ENCODE peak calls at places on chromosomes 5 and 9, in four cellular contexts. C is gastrocnemius medialis, X is transverse colon, K is esophagus muscularis mucosa. Q is an unnamed sample.
A peak's percentile ranks its signal among the peaks of the same experiment; 100 is the strongest.

GRCh38 chr9:133351908-133352634 is 4.1 kb downstream of the RPL7A start:
- DNase-seq in C (no peak), X (no peak), K (no peak), Q (no peak)

GRCh38 chr5:71695069-71695468 is 24.0 kb upstream of the CARTPT start:
- DNase-seq in X (no peak), K (no peak), C (no peak), Q (no peak)

GRCh38 chr5:59093329-59093728 is 510.5 kb downstream of the RAB3C start:
- DNase-seq in C (no peak), K (no peak), X (no peak), Q (no peak)

GRCh38 chr9:34408173-34408572 is 31.5 kb upstream of the MYORG start:
- DNase-seq in X (no peak), C (no peak), K (no peak), Q (no peak)

GRCh38 chr5:179237770-179238627 is 107.3 kb downstream of the ADAMTS2 start:
- DNase-seq in X (peak; percentile 3), K (no peak), C (no peak), Q (no peak)

GRCh38 chr5:144484124-144484897 is 313.6 kb downstream of the KCTD16 start:
- DNase-seq in X (no peak), C (no peak), K (no peak), Q (no peak)

GRCh38 chr9:98860871-98861293 is 53.4 kb downstream of the GALNT12 start:
- DNase-seq in C (peak; percentile 25), X (peak; percentile 44), K (peak; percentile 97), Q (peak; percentile 84)

GRCh38 chr9:89922099-89922498 is 317.3 kb downstream of the GADD45G start:
- DNase-seq in C (no peak), K (no peak), X (no peak), Q (no peak)

GRCh38 chr5:176929654-176930053 is 30.5 kb upstream of the HK3 start:
- DNase-seq in K (no peak), X (no peak), C (no peak), Q (no peak)

GRCh38 chr9:33209394-33209793 is 30.6 kb upstream of the SPINK4 start:
- DNase-seq in K (no peak), C (no peak), X (no peak), Q (no peak)

GRCh38 chr9:129886226-129887174 is 51.2 kb downstream of the USP20 start:
- DNase-seq in C (no peak), X (peak; percentile 52), K (no peak), Q (no peak)

GRCh38 chr9:78866228-78867132 is 569.6 kb downstream of the PSAT1 start:
- DNase-seq in K (no peak), C (no peak), X (no peak), Q (no peak)
- H3K27ac ChIP-seq in K (no peak overlapping the region), C (no peak overlapping the region), X (no peak overlapping the region), Q (no peak overlapping the region)

DNA sequence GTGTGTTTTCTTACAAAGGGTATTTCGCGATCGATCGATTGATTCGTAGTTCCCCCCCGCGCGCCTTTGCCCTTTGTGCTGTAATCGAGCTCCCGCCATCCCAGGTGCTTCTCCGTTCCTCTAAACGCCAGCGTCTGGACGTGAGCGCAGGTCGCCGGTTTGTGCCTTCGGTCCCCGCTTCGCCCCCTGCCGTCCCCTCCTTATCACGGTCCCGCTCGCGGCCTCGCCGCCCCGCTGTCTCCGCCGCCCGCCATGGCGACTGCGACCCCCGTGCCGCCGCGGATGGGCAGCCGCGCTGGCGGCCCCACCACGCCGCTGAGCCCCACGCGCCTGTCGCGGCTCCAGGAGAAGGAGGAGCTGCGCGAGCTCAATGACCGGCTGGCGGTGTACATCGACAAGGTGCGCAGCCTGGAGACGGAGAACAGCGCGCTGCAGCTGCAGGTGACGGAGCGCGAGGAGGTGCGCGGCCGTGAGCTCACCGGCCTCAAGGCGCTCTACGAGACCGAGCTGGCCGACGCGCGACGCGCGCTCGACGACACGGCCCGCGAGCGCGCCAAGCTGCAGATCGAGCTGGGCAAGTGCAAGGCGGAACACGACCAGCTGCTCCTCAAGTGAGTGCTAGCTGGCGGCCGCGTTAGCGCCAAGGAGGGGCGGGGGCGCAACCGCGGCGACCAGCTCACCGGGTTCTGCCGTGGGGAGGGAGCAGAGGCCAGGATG is 479 bp downstream of the LMNB1 start:
- DNase-seq in X (peak; percentile 64), C (peak; percentile 9), K (no peak), Q (peak; percentile 55)
- TF ChIP-seq POLR2A in X (no peak), C (no peak), K (no peak), Q (no peak)

DNA sequence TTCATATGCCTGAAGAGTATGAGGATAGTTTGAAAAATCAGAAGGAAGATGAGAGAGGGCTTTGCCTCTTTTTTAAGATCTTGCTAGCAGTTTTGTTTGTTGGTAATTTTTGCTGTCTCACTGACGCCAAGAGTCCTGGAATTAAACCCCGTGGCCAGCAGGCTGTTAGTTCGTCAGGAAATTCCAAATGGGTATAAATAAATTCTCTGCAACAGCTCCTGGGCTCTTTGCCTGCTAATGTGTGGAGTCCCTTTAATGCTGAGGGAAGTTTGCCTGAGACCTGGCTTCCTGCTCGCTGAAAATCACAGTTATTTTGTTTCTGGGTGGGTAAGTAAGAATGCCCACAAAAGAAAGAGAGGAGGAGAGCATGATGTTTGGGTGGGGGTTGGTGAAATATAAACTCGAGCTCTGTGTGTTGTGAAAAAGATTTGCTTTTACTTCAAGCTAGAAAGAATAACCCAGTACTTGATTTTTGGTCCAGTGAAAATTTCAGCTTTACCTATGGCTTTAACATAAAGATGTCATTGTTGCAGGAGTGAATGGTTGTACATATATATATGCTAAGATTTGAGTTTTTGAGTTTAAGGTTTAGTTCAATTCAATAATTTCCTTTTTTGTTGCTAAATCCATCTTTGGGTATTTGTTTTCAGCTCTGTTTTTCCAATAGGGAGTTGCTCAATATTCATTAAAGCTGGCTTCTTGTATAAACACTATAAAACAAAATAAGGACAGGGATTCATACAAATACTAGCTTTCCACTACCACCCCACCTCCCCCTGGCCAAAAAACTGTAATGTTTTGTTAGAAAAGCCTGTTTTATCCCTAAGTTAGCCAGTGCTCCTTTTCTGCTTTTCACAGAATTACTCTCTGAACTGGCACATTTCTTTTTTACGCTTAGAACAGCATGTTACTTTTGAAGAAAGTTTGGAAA is 147.8 kb upstream of the DMRT1 start:
- DNase-seq in X (peak; percentile 32), K (no peak), C (peak; percentile 74), Q (peak; percentile 76)
- H3K4me3 ChIP-seq in X (peak overlapping the region; percentile 7), K (peak overlapping the region; percentile 39), C (peak overlapping the region; percentile 53), Q (no peak overlapping the region)

GRCh38 chr5:172735141-172735831 is 35.7 kb downstream of the DUSP1 start:
- DNase-seq in X (no peak), C (no peak), K (no peak), Q (no peak)
- H3K27ac ChIP-seq in X (peak overlapping the region; percentile 88), C (peak overlapping the region; percentile 7), K (peak overlapping the region; percentile 90), Q (no peak overlapping the region)

GRCh38 chr9:96418920-96419690 is 935 bp upstream of the ZNF367 start:
- DNase-seq in X (peak; percentile 86), K (peak; percentile 92), C (peak; percentile 42), Q (peak; percentile 80)

GRCh38 chr9:96417610-96418073 is 528 bp downstream of the ZNF367 start:
- DNase-seq in X (peak; percentile 24), K (no peak), C (no peak), Q (no peak)

GRCh38 chr9:96418074-96418919 is at the start of gene ZNF367:
- DNase-seq in C (peak; percentile 96), X (peak; percentile 98), K (peak; percentile 99), Q (peak; percentile 98)

GRCh38 chr9:96419691-96419969 is 1.5 kb upstream of the ZNF367 start:
- DNase-seq in K (no peak), X (no peak), C (no peak), Q (no peak)

GRCh38 chr9:96417051-96417586 is 1.1 kb downstream of the ZNF367 start:
- DNase-seq in C (peak; percentile 85), X (peak; percentile 95), K (peak; percentile 97), Q (peak; percentile 90)
- TF ChIP-seq POLR2A in C (peak; percentile 58), X (peak; percentile 90), K (peak; percentile 41), Q (peak; percentile 63)

DNA sequence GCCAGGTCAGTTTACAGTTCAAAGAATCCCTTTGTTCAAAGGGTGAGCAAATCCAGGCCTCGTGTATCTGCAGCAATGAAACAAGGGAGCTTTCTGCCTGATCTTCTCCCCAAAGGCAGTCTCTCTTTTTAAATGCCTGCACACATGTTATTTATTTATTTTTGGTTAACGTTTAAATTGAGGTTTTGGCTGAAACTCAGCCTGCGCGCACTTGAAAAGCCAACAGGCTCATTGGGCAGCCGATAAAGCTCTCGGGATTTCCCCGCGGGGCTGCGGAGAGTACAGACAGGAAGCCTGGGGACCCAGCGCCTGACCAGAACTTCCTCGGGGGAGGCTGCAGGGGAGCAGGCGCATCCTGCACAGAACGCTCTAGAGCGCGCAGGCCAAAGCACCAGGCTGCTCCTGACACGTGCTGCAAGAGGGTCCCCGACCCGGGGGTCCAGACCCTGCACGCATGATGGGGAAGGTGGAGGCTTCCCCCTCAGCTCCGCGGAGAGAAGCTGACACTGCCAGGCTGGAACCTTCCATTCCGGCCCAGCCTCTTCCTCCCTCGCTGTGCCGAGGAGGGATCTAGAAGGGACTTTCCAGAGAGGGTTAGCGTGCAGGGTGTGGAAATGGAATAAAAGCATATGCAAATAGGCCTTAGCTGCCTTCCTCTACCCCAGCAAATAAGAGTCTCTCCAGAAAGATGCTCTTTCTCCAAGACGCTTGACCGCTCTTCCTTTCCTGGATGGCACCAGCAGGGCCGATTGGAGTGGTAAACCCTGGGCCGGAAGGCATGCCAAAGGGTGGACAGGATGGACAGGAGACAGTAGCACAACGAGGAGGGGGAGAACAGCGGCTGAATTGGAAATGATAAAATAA is 46.1 kb downstream of the PTTG1 start:
- DNase-seq in C (peak; percentile 37), X (peak; percentile 88), K (no peak), Q (peak; percentile 76)
- H3K4me3 ChIP-seq in C (peak overlapping the region; percentile 19), X (peak overlapping the region; percentile 43), K (peak overlapping the region; percentile 31), Q (peak overlapping the region; percentile 55)

GRCh38 chr9:19479874-19480273 is 71.1 kb downstream of the ACER2 start:
- DNase-seq in K (no peak), X (no peak), C (no peak), Q (no peak)
- H3K27ac ChIP-seq in K (no peak overlapping the region), X (no peak overlapping the region), C (no peak overlapping the region), Q (no peak overlapping the region)

Q was measured in heart left ventricle.